ENCODE peak calls at places on chromosomes 13 and 19, in five cellular contexts. P is HFFc6, T is PC-3, Q is sigmoid colon, F is HTR-8/SVneo. W is an unnamed sample.
A peak's percentile ranks its signal among the peaks of the same experiment; 100 is the strongest.

GRCh38 chr19:47097396-47098217 is 16.0 kb downstream of the ZC3H4 start:
- DNase-seq in P (no peak), T (no peak), Q (no peak), F (no peak), W (peak; percentile 42)

GRCh38 chr13:34464011-34464410 is 478.1 kb upstream of the NBEA start:
- DNase-seq in P (no peak), T (peak; percentile 62), Q (no peak), F (no peak), W (no peak)

GRCh38 chr19:33440241-33440640 is 66.7 kb downstream of the CEBPG start:
- DNase-seq in P (no peak), T (no peak), Q (peak; percentile 48), F (no peak), W (no peak)

GRCh38 chr19:32971012-32971595 is 654 bp downstream of the CEP89 start:
- DNase-seq in P (no peak), T (no peak), Q (peak; percentile 64), F (no peak), W (no peak)

GRCh38 chr19:48487944-48488343 is 18.8 kb downstream of the CYTH2 start:
- DNase-seq in P (peak; percentile 87), T (peak; percentile 97), Q (no peak), F (peak; percentile 88), W (no peak)

GRCh38 chr13:25267715-25268114 is 19.6 kb downstream of the MTMR6 start:
- DNase-seq in P (peak; percentile 24), T (peak; percentile 18), Q (no peak), F (no peak), W (no peak)

GRCh38 chr13:113125506-113126264 is 3.1 kb downstream of the F10 start:
- DNase-seq in P (no peak), T (no peak), Q (no peak), F (no peak), W (no peak)

GRCh38 chr19:52941941-52942370 is 18.7 kb upstream of the ZNF888 start:
- DNase-seq in P (peak; percentile 10), T (peak; percentile 30), Q (peak; percentile 75), F (no peak), W (no peak)

GRCh38 chr19:3479819-3480215 is 508 bp downstream of the SMIM24 start:
- DNase-seq in P (no peak), T (no peak), Q (no peak), F (no peak), W (no peak)

GRCh38 chr19:4567584-4568071 is 8.1 kb upstream of the SEMA6B start:
- DNase-seq in P (peak; percentile 29), T (peak; percentile 83), Q (no peak), F (no peak), W (no peak)

GRCh38 chr19:7673995-7674667 is 2.8 kb upstream of the MCEMP1 start:
- DNase-seq in P (peak; percentile 41), T (peak; percentile 87), Q (peak; percentile 83), F (peak; percentile 75), W (no peak)

GRCh38 chr13:24854311-24854710 is 90.3 kb downstream of the RNF17 start:
- DNase-seq in P (no peak), T (no peak), Q (no peak), F (no peak), W (no peak)

GRCh38 chr19:28961772-28962500 is 251.0 kb downstream of the UQCRFS1 start:
- DNase-seq in P (peak; percentile 75), T (no peak), Q (no peak), F (no peak), W (no peak)

GRCh38 chr13:46759861-46760260 is 37.1 kb downstream of the ESD start:
- DNase-seq in P (no peak), T (peak; percentile 33), Q (no peak), F (no peak), W (no peak)

GRCh38 chr19:43538922-43539321 is 5.9 kb downstream of the ZNF575 start:
- DNase-seq in P (no peak), T (no peak), Q (no peak), F (no peak), W (no peak)

GRCh38 chr13:106619688-106620555 is 52.0 kb upstream of the ARGLU1 start:
- DNase-seq in P (peak; percentile 61), T (peak; percentile 49), Q (no peak), F (peak; percentile 46), W (peak; percentile 79)

GRCh38 chr19:1133471-1133929 is 29.7 kb downstream of the GPX4 start:
- DNase-seq in P (no peak), T (no peak), Q (no peak), F (peak; percentile 34), W (no peak)

GRCh38 chr13:29143864-29144263 is 323.7 kb downstream of the MTUS2 start:
- DNase-seq in P (no peak), T (no peak), Q (no peak), F (no peak), W (no peak)

GRCh38 chr19:36151144-36152051 is 849 bp downstream of the COX7A1 start:
- DNase-seq in P (no peak), T (no peak), Q (peak; percentile 83), F (no peak), W (no peak)

GRCh38 chr19:17136026-17136425 is 60.4 kb downstream of the MYO9B start:
- DNase-seq in P (no peak), T (no peak), Q (no peak), F (no peak), W (no peak)

GRCh38 chr19:35641515-35642151 is at the start of gene ETV2:
- DNase-seq in P (no peak), T (no peak), Q (no peak), F (no peak), W (no peak)

GRCh38 chr19:50173144-50173543 is 10.1 kb upstream of the IZUMO2 start:
- DNase-seq in P (no peak), T (peak; percentile 40), Q (no peak), F (no peak), W (no peak)

GRCh38 chr13:30744056-30744684 is 8.8 kb downstream of the ALOX5AP start:
- DNase-seq in P (no peak), T (peak; percentile 43), Q (no peak), F (peak; percentile 26), W (no peak)

GRCh38 chr13:43377955-43378354 is 354.6 kb downstream of the DNAJC15 start:
- DNase-seq in P (no peak), T (peak; percentile 21), Q (no peak), F (no peak), W (no peak)

GRCh38 chr13:44508562-44509062 is 67.5 kb downstream of the TSC22D1 start:
- DNase-seq in P (no peak), T (no peak), Q (no peak), F (no peak), W (no peak)

GRCh38 chr13:97018029-97018819 is 23.9 kb upstream of the OXGR1 start:
- DNase-seq in P (peak; percentile 63), T (peak; percentile 72), Q (no peak), F (peak; percentile 17), W (peak; percentile 34)

GRCh38 chr13:72221276-72221962 is 354.4 kb upstream of the DACH1 start:
- DNase-seq in P (no peak), T (peak; percentile 59), Q (no peak), F (peak; percentile 1), W (no peak)

GRCh38 chr13:100513987-100514670 is 74.5 kb downstream of the GGACT start:
- DNase-seq in P (no peak), T (peak; percentile 9), Q (no peak), F (no peak), W (no peak)

W was measured in hippocampal formation.